ENCODE peak calls at places on chromosomes 3 and 15, in six cellular contexts. One of them, this sample, is unnamed.
A peak's percentile ranks its signal among the peaks of the same experiment; 100 is the strongest.

GRCh38 chr3:13708301-13708700 is 159.4 kb downstream of the FBLN2 start:
- DNase-seq in NCI-H187: no peak
- DNase-seq in H54: no peak
- DNase-seq in fibroblast of lung: no peak
- DNase-seq in dorsolateral prefrontal cortex: peak; percentile 5
- DNase-seq in AG09309: no peak
- DNase-seq in this sample: no peak

GRCh38 chr3:143040264-143040879 is 39.0 kb downstream of the U2SURP start:
- DNase-seq in NCI-H187: no peak
- DNase-seq in H54: no peak
- DNase-seq in fibroblast of lung: peak; percentile 34
- DNase-seq in dorsolateral prefrontal cortex: no peak
- DNase-seq in AG09309: no peak
- DNase-seq in this sample: peak; percentile 41

GRCh38 chr15:56659197-56659596 is 74.1 kb downstream of the ZNF280D start:
- DNase-seq in NCI-H187: no peak
- DNase-seq in H54: no peak
- DNase-seq in fibroblast of lung: no peak
- DNase-seq in dorsolateral prefrontal cortex: no peak
- DNase-seq in AG09309: no peak
- DNase-seq in this sample: no peak

GRCh38 chr3:2898591-2899353 is 211.4 kb downstream of the IL5RA start:
- DNase-seq in NCI-H187: no peak
- DNase-seq in H54: no peak
- DNase-seq in fibroblast of lung: no peak
- DNase-seq in dorsolateral prefrontal cortex: no peak
- DNase-seq in AG09309: no peak
- DNase-seq in this sample: no peak

GRCh38 chr3:160739079-160739478 is 17.0 kb upstream of the PPM1L start:
- DNase-seq in NCI-H187: no peak
- DNase-seq in H54: no peak
- DNase-seq in fibroblast of lung: peak; percentile 1
- DNase-seq in dorsolateral prefrontal cortex: no peak
- DNase-seq in AG09309: no peak
- DNase-seq in this sample: no peak

GRCh38 chr15:60320365-60320764 is 77.4 kb downstream of the ANXA2 start:
- DNase-seq in NCI-H187: no peak
- DNase-seq in H54: no peak
- DNase-seq in fibroblast of lung: no peak
- DNase-seq in dorsolateral prefrontal cortex: no peak
- DNase-seq in AG09309: no peak
- DNase-seq in this sample: no peak

GRCh38 chr15:78170848-78171773 is 21.9 kb downstream of the IDH3A start:
- DNase-seq in NCI-H187: no peak
- DNase-seq in H54: no peak
- DNase-seq in fibroblast of lung: no peak
- DNase-seq in dorsolateral prefrontal cortex: no peak
- DNase-seq in AG09309: no peak
- DNase-seq in this sample: no peak

GRCh38 chr15:52657338-52657737 is 21.9 kb downstream of the ATOSA start:
- DNase-seq in NCI-H187: no peak
- DNase-seq in H54: no peak
- DNase-seq in fibroblast of lung: peak; percentile 93
- DNase-seq in dorsolateral prefrontal cortex: no peak
- DNase-seq in AG09309: peak; percentile 61
- DNase-seq in this sample: no peak

GRCh38 chr3:131543714-131544113 is 40.9 kb upstream of the MRPL3 start:
- DNase-seq in NCI-H187: no peak
- DNase-seq in H54: peak; percentile 20
- DNase-seq in fibroblast of lung: peak; percentile 89
- DNase-seq in dorsolateral prefrontal cortex: no peak
- DNase-seq in AG09309: peak; percentile 64
- DNase-seq in this sample: peak; percentile 75

GRCh38 chr3:65871305-65872141 is 167.2 kb downstream of the MAGI1 start:
- DNase-seq in NCI-H187: no peak
- DNase-seq in H54: no peak
- DNase-seq in fibroblast of lung: no peak
- DNase-seq in dorsolateral prefrontal cortex: no peak
- DNase-seq in AG09309: no peak
- DNase-seq in this sample: peak; percentile 44

GRCh38 chr3:193943200-193943599 is 192.7 kb upstream of the HES1 start:
- DNase-seq in NCI-H187: no peak
- DNase-seq in H54: no peak
- DNase-seq in fibroblast of lung: no peak
- DNase-seq in dorsolateral prefrontal cortex: no peak
- DNase-seq in AG09309: no peak
- DNase-seq in this sample: no peak

GRCh38 chr3:47645551-47645950 is 66.9 kb upstream of the CSPG5 start:
- DNase-seq in NCI-H187: no peak
- DNase-seq in H54: no peak
- DNase-seq in fibroblast of lung: peak; percentile 52
- DNase-seq in dorsolateral prefrontal cortex: no peak
- DNase-seq in AG09309: no peak
- DNase-seq in this sample: no peak

GRCh38 chr3:22147161-22147560 is 396.2 kb upstream of the ZNF385D start:
- DNase-seq in NCI-H187: no peak
- DNase-seq in H54: no peak
- DNase-seq in fibroblast of lung: no peak
- DNase-seq in dorsolateral prefrontal cortex: no peak
- DNase-seq in AG09309: no peak
- DNase-seq in this sample: no peak

GRCh38 chr3:70737656-70738309 is 425.3 kb upstream of the MDFIC2 start:
- DNase-seq in NCI-H187: no peak
- DNase-seq in H54: no peak
- DNase-seq in fibroblast of lung: no peak
- DNase-seq in dorsolateral prefrontal cortex: no peak
- DNase-seq in AG09309: no peak
- DNase-seq in this sample: no peak

GRCh38 chr15:97745481-97746071 is 214.9 kb upstream of the ARRDC4 start:
- DNase-seq in NCI-H187: peak; percentile 17
- DNase-seq in H54: no peak
- DNase-seq in fibroblast of lung: no peak
- DNase-seq in dorsolateral prefrontal cortex: no peak
- DNase-seq in AG09309: no peak
- DNase-seq in this sample: peak; percentile 25

GRCh38 chr3:153163349-153164008 is 1.5 kb downstream of the RAP2B start:
- DNase-seq in NCI-H187: no peak
- DNase-seq in H54: no peak
- DNase-seq in fibroblast of lung: peak; percentile 50
- DNase-seq in dorsolateral prefrontal cortex: no peak
- DNase-seq in AG09309: no peak
- DNase-seq in this sample: peak; percentile 37

GRCh38 chr15:85518979-85519761 is 138.8 kb downstream of the AKAP13 start:
- DNase-seq in NCI-H187: no peak
- DNase-seq in H54: no peak
- DNase-seq in fibroblast of lung: no peak
- DNase-seq in dorsolateral prefrontal cortex: no peak
- DNase-seq in AG09309: no peak
- DNase-seq in this sample: no peak

GRCh38 chr3:129936757-129937156 is 37.8 kb upstream of the TRH start:
- DNase-seq in NCI-H187: no peak
- DNase-seq in H54: no peak
- DNase-seq in fibroblast of lung: peak; percentile 92
- DNase-seq in dorsolateral prefrontal cortex: no peak
- DNase-seq in AG09309: peak; percentile 28
- DNase-seq in this sample: peak; percentile 14

GRCh38 chr15:27767918-27768640 is 331.0 kb downstream of the OCA2 start:
- DNase-seq in NCI-H187: no peak
- DNase-seq in H54: no peak
- DNase-seq in fibroblast of lung: no peak
- DNase-seq in dorsolateral prefrontal cortex: no peak
- DNase-seq in AG09309: no peak
- DNase-seq in this sample: no peak

GRCh38 chr3:13528217-13528801 is 20.6 kb upstream of the FBLN2 start:
- DNase-seq in NCI-H187: no peak
- DNase-seq in H54: no peak
- DNase-seq in fibroblast of lung: no peak
- DNase-seq in dorsolateral prefrontal cortex: no peak
- DNase-seq in AG09309: no peak
- DNase-seq in this sample: peak; percentile 16

GRCh38 chr3:123081718-123082369 is 15.0 kb downstream of the PDIA5 start:
- DNase-seq in NCI-H187: no peak
- DNase-seq in H54: no peak
- DNase-seq in fibroblast of lung: no peak
- DNase-seq in dorsolateral prefrontal cortex: no peak
- DNase-seq in AG09309: no peak
- DNase-seq in this sample: no peak

GRCh38 chr3:72338942-72339749 is 509.1 kb downstream of the SHQ1 start:
- DNase-seq in NCI-H187: no peak
- DNase-seq in H54: peak; percentile 85
- DNase-seq in fibroblast of lung: peak; percentile 98
- DNase-seq in dorsolateral prefrontal cortex: no peak
- DNase-seq in AG09309: peak; percentile 91
- DNase-seq in this sample: peak; percentile 89